ENCODE peak calls at places on chromosomes 13 and 19, in ten cellular contexts. L, O, P, E, C, W, Q, R, S and N are unnamed samples.

GRCh38 chr13:107941345-107942029 is 273.8 kb downstream of the LIG4 start:
- DNase-seq in E (no peak), C (no peak), Q (no peak), O (no peak), R (no peak), P (no peak), W (no peak), L (no peak), S (no peak), N (no peak)

GRCh38 chr13:110109910-110110309 is 197.0 kb downstream of the COL4A1 start:
- DNase-seq in R (no peak), E (peak), C (no peak), L (peak), O (no peak), Q (peak), P (peak), S (no peak), W (no peak), N (peak)

GRCh38 chr13:111283991-111284390 is 36.5 kb upstream of the TEX29 start:
- DNase-seq in E (peak), P (no peak), L (no peak), C (no peak), S (no peak), R (no peak), Q (no peak), O (no peak), W (no peak), N (no peak)

GRCh38 chr19:2976609-2977000 is 759 bp upstream of the TLE6 start:
- DNase-seq in W (no peak), O (no peak), S (no peak), P (no peak), L (no peak), R (no peak), C (peak), E (no peak), Q (no peak), N (no peak)

GRCh38 chr13:74132768-74133656 is 1.2 kb downstream of the KLF12 start:
- DNase-seq in L (peak), C (peak), E (no peak), O (peak), W (peak), S (no peak), Q (no peak), P (peak), R (peak), N (no peak)

GRCh38 chr19:49016067-49016839 is 638 bp downstream of the LHB start:
- DNase-seq in W (no peak), L (no peak), O (no peak), S (no peak), E (no peak), Q (no peak), P (no peak), R (no peak), C (no peak), N (no peak)

GRCh38 chr13:99693812-99694211 is 192.5 kb downstream of the TM9SF2 start:
- DNase-seq in S (no peak), O (no peak), L (no peak), R (no peak), Q (no peak), W (no peak), P (no peak), C (no peak), E (no peak), N (no peak)

GRCh38 chr19:10661946-10662345 is 7.8 kb downstream of the ILF3 start:
- DNase-seq in E (no peak), O (no peak), C (no peak), P (no peak), W (no peak), L (no peak), Q (no peak), R (no peak), S (no peak), N (no peak)

GRCh38 chr19:21912654-21913053 is 76.7 kb upstream of the ZNF43 start:
- DNase-seq in O (no peak), Q (no peak), W (no peak), R (no peak), P (no peak), E (no peak), S (no peak), C (peak), L (no peak), N (no peak)

GRCh38 chr13:74270018-74270417 is 135.8 kb upstream of the KLF12 start:
- DNase-seq in L (no peak), C (no peak), P (no peak), Q (peak), O (no peak), S (no peak), E (no peak), R (no peak), W (no peak), N (no peak)

GRCh38 chr19:51094696-51095279 is 12.1 kb upstream of the KLK14 start:
- DNase-seq in S (no peak), P (no peak), E (peak), R (peak), C (peak), L (peak), Q (peak), W (peak), O (no peak), N (no peak)

GRCh38 chr19:6223461-6224307 is 56.1 kb downstream of the MLLT1 start:
- DNase-seq in Q (no peak), L (no peak), C (no peak), O (no peak), E (peak), W (peak), P (no peak), R (no peak), S (no peak), N (no peak)

GRCh38 chr19:34556500-34556899 is 74.9 kb downstream of the WTIP start:
- DNase-seq in Q (no peak), O (no peak), P (peak), S (no peak), L (no peak), R (peak), C (peak), E (peak), W (peak), N (peak)

GRCh38 chr19:4909172-4909896 is at the start of gene UHRF1:
- DNase-seq in R (no peak), L (no peak), W (no peak), Q (peak), C (peak), S (no peak), P (no peak), E (no peak), O (no peak), N (no peak)

GRCh38 chr19:35889370-35890112 is 10.8 kb downstream of the NFKBID start:
- DNase-seq in Q (no peak), L (no peak), P (no peak), C (no peak), W (peak), O (no peak), S (no peak), R (no peak), E (no peak), N (no peak)

GRCh38 chr13:110680852-110681251 is 25.1 kb downstream of the CARS2 start:
- DNase-seq in Q (peak), C (peak), S (no peak), W (peak), R (peak), P (peak), E (no peak), L (no peak), O (no peak), N (peak)

GRCh38 chr13:20412761-20413355 is 112.8 kb downstream of the CRYL1 start:
- DNase-seq in P (no peak), C (peak), S (no peak), L (no peak), W (no peak), Q (no peak), R (no peak), E (no peak), O (no peak), N (no peak)

GRCh38 chr13:41494202-41494601 is 36.9 kb downstream of the RGCC start:
- DNase-seq in E (no peak), S (no peak), L (no peak), R (no peak), Q (no peak), C (no peak), P (no peak), O (no peak), W (no peak), N (no peak)

GRCh38 chr13:75549262-75550158 is at the start of gene UCHL3:
- DNase-seq in C (peak), R (peak), S (peak), O (peak), Q (peak), P (peak), L (peak), W (peak), E (peak), N (peak)

GRCh38 chr13:50319603-50320296 is 304.5 kb downstream of the KCNRG start:
- DNase-seq in L (no peak), P (peak), O (no peak), S (no peak), W (no peak), E (peak), C (no peak), Q (no peak), R (no peak), N (peak)

GRCh38 chr13:97302611-97303010 is 80.5 kb downstream of the MBNL2 start:
- DNase-seq in R (no peak), E (no peak), L (no peak), C (no peak), S (no peak), W (no peak), O (no peak), Q (no peak), P (no peak), N (no peak)

GRCh38 chr19:55385749-55386514 is at the start of gene RPL28:
- DNase-seq in O (peak), L (peak), W (peak), C (peak), P (peak), S (peak), R (peak), Q (peak), E (peak), N (peak)

GRCh38 chr19:29552454-29553280 is 26.9 kb downstream of the VSTM2B start:
- DNase-seq in O (no peak), L (no peak), R (no peak), W (no peak), P (no peak), C (no peak), Q (no peak), E (no peak), S (peak), N (no peak)

GRCh38 chr13:107713314-107713713 is 502.0 kb downstream of the LIG4 start:
- DNase-seq in Q (no peak), E (no peak), W (no peak), P (no peak), C (no peak), S (no peak), R (no peak), O (no peak), L (no peak), N (no peak)

GRCh38 chr13:41668130-41668757 is 210.9 kb downstream of the RGCC start:
- DNase-seq in O (no peak), R (peak), Q (peak), E (peak), C (peak), L (peak), W (no peak), S (peak), P (peak), N (peak)

GRCh38 chr19:18274303-18274775 is at the start of gene IQCN:
- DNase-seq in W (no peak), P (peak), C (peak), Q (peak), E (peak), L (peak), S (no peak), O (no peak), R (no peak), N (no peak)

GRCh38 chr13:74114641-74115040 is 19.6 kb downstream of the KLF12 start:
- DNase-seq in P (no peak), Q (no peak), C (no peak), R (no peak), W (no peak), L (no peak), S (no peak), E (no peak), O (no peak), N (no peak)

GRCh38 chr13:101465877-101466276 is 13.4 kb downstream of the ITGBL1 start:
- DNase-seq in C (no peak), W (no peak), E (no peak), P (no peak), S (no peak), O (no peak), R (no peak), Q (no peak), L (no peak), N (peak)

GRCh38 chr19:13507053-13507611 is 853 bp upstream of the CACNA1A start:
- DNase-seq in S (no peak), E (no peak), L (no peak), O (no peak), C (peak), R (no peak), P (no peak), Q (no peak), W (no peak), N (peak)

DNA sequence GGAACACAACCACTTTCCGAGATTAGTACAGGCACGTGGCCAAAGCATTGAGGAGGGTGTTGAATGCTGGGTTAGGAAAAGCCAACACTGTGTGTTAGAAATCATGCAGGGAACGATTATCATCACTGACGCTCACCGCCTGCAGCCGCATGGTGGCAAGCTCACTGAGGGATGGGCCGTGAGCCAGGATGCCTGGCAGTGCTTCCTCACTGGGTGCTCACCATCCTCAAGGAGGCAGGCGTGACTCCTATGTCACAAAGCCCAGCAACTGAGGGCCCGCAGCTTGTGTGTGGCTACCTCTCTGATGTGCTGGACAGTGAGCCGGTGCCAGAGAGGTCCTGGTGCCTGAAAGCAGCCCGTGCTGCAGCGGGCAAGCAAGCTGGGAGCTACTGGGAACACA is 30.4 kb upstream of the TIMM44 start:
- DNase-seq in C (no peak), R (no peak), Q (no peak), L (no peak), S (no peak), W (no peak), P (no peak), E (no peak), O (no peak), N (no peak)
- TF ChIP-seq CTCF in C (no peak), R (no peak), Q (no peak), L (no peak), S (no peak), W (no peak), P (no peak), E (no peak), O (no peak), N (no peak)

DNA sequence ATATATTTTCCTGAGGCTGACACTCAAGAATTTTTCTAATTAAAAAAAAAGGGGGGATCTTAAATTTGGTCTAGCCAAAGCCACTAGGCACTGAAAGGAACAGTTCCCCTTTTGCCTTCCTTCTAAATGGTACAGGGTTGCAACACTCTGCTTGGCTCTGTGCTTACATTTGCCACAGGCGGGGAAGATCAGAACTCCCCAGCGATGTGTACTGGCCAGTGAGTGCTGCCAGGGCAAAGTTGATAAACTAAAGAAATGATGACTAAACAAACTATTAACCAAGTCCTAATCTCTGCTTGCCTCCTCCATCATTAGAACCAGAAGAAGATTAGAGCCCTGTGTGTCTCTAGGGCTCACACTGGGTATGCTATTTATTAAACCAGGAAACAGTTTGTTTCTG is 75.3 kb upstream of the SCEL start:
- DNase-seq in C (no peak), R (no peak), Q (no peak), L (no peak), E (peak), S (peak), O (no peak), W (no peak), P (no peak), N (peak)
- TF ChIP-seq CTCF in C (no peak), R (no peak), Q (no peak), L (no peak), E (no peak), S (no peak), O (no peak), W (no peak), P (no peak), N (no peak)

GRCh38 chr19:33374406-33374703 is 846 bp downstream of the CEBPG start:
- DNase-seq in P (peak), C (no peak), W (no peak), Q (no peak), S (no peak), O (no peak), E (peak), R (no peak), L (peak), N (no peak)

GRCh38 chr19:33375156-33375744 is 1.7 kb downstream of the CEBPG start:
- DNase-seq in R (no peak), O (no peak), S (no peak), P (no peak), Q (no peak), C (no peak), L (no peak), E (no peak), W (no peak), N (no peak)

GRCh38 chr19:33375760-33376159 is 2.3 kb downstream of the CEBPG start:
- DNase-seq in S (no peak), O (no peak), P (peak), C (no peak), Q (no peak), R (no peak), E (no peak), L (no peak), W (no peak), N (peak)

GRCh38 chr19:33376423-33376822 is 2.9 kb downstream of the CEBPG start:
- DNase-seq in P (peak), L (peak), S (no peak), W (no peak), Q (peak), E (peak), C (no peak), O (no peak), R (no peak), N (peak)

GRCh38 chr19:33373701-33374405 is at the start of gene CEBPG:
- DNase-seq in S (no peak), Q (peak), O (peak), L (peak), C (peak), P (peak), R (peak), E (peak), W (peak), N (peak)
- TF ChIP-seq CTCF in S (peak), Q (peak), O (peak), L (no peak), C (no peak), P (peak), R (peak), E (no peak), W (peak), N (no peak)

DNA sequence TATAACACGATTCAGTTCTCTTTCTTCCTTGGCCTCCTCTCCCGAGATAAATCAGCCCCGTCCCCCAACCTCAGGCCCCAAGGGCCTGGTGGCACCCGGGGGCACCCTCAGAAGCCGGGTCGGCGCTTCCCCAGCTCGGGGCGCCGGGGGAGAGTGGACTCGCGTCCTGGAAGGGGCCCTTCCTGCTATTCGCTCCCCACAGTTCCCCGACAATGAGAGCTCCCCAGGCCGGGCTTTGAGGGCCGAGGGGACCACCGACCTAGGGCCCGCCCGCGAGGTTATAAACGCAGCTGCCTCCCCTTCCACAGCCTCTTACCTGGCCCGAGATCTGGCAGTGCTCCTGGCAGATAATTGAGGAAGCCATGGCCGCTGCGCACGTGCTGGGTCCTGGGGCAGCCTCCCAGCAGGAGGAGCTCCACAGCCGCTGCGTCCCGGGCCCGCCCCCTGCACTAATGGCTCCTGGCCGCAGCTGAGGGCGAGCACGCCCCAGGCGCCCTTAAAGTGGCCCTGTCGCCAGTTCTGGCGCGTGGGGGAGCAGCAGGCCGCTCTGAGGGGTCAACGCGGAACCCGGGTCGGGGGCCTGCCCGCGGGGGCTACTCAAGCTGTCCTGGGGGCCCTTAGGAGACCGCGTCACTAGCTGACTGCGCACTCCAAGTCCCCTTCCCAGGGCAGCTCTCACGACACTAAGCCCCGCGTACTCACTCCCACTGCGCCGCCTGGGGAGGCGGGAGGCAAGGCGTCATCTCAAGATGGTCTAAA is at the start of gene SOHLH2:
- DNase-seq in W (no peak), P (no peak), E (no peak), L (no peak), C (no peak), S (no peak), Q (no peak), O (no peak), R (no peak), N (no peak)
- TF ChIP-seq CTCF in W (no peak), P (no peak), E (no peak), L (no peak), C (no peak), S (no peak), Q (no peak), O (no peak), R (no peak), N (no peak)

DNA sequence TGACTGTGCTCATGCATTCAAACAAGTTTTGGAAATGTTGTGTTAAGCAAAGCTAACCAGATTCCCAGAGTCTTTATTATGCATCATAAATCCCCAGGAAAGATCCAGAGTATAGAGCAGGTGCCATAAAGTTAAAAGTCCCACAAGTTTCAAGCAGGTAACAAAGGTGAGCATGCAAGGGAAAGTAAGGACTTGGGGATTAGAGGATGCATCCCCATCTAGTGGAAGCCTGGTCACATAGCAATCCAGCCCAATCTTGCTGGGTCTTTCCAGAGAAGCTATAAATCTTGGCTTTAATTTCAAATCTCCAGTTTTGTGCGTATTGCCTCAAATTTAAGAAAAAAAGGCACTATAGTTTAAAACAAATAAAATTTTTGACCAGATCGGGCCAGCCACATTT is 72.7 kb downstream of the ZNF254 start:
- DNase-seq in Q (peak), S (no peak), R (no peak), C (peak), L (no peak), E (no peak), O (no peak), W (no peak), P (peak), N (peak)
- TF ChIP-seq CTCF in Q (no peak), S (peak), R (no peak), C (peak), L (no peak), E (no peak), O (peak), W (no peak), P (peak), N (peak)